ENCODE peak calls at places on chromosomes 1 and 21, in four cellular contexts. V is GM12878, X is H1, M is K562. B is an unnamed sample.

GRCh38 chr1:55305735-55306134 is 90.6 kb upstream of the USP24 start:
- DNase-seq in V (no peak), X (no peak), M (no peak), B (no peak)

GRCh38 chr1:115982399-115982798 is 6.1 kb downstream of the SLC22A15 start:
- DNase-seq in V (no peak), X (no peak), M (no peak), B (no peak)

GRCh38 chr1:7456683-7457082 is 314.4 kb upstream of the VAMP3 start:
- DNase-seq in V (no peak), X (peak; percentile 60), M (no peak), B (no peak)

GRCh38 chr1:47635597-47635996 is 197.8 kb downstream of the FOXD2 start:
- DNase-seq in V (no peak), X (no peak), M (no peak), B (no peak)

GRCh38 chr1:229841230-229841629 is 215.2 kb downstream of the URB2 start:
- DNase-seq in V (peak; percentile 48), X (no peak), M (no peak), B (no peak)

GRCh38 chr21:34260598-34260997 is 103.2 kb upstream of the KCNE2 start:
- DNase-seq in V (no peak), X (no peak), M (no peak), B (no peak)

GRCh38 chr1:154557939-154558609 is 388 bp downstream of the UBE2Q1 start:
- DNase-seq in V (no peak), X (peak; percentile 50), M (peak; percentile 32), B (no peak)

GRCh38 chr1:22837332-22837731 is 126.7 kb downstream of the EPHB2 start:
- DNase-seq in V (no peak), X (no peak), M (no peak), B (no peak)

GRCh38 chr1:235351441-235351840 is 15.8 kb upstream of the TBCE start:
- DNase-seq in V (no peak), X (no peak), M (no peak), B (no peak)

GRCh38 chr1:33248244-33248643 is 8.0 kb upstream of the ZNF362 start:
- DNase-seq in V (no peak), X (no peak), M (no peak), B (no peak)

GRCh38 chr1:21781971-21782867 is 730 bp downstream of the USP48 start:
- DNase-seq in V (peak; percentile 74), X (no peak), M (peak; percentile 41), B (peak; percentile 54)

GRCh38 chr1:203704120-203704519 is 60.9 kb upstream of the LAX1 start:
- DNase-seq in V (no peak), X (no peak), M (no peak), B (no peak)

GRCh38 chr1:162019006-162019405 is 4.7 kb downstream of the OLFML2B start:
- DNase-seq in V (no peak), X (no peak), M (no peak), B (peak; percentile 51)

GRCh38 chr1:95435611-95436010 is 201.6 kb downstream of the RWDD3 start:
- DNase-seq in V (no peak), X (no peak), M (no peak), B (no peak)

GRCh38 chr1:53073899-53074311 is 11.9 kb downstream of the PODN start:
- DNase-seq in V (no peak), X (no peak), M (no peak), B (peak; percentile 28)

GRCh38 chr1:116775116-116775752 is 21.0 kb downstream of the CD2 start:
- DNase-seq in V (no peak), X (peak; percentile 41), M (no peak), B (no peak)

GRCh38 chr1:223519116-223519515 is 125.9 kb downstream of the CCDC185 start:
- DNase-seq in V (no peak), X (no peak), M (no peak), B (no peak)

GRCh38 chr1:43302721-43303476 is 2.1 kb downstream of the TIE1 start:
- DNase-seq in V (no peak), X (no peak), M (no peak), B (no peak)

GRCh38 chr1:180911640-180912161 is 996 bp upstream of the KIAA1614 start:
- DNase-seq in V (no peak), X (no peak), M (no peak), B (peak; percentile 28)

GRCh38 chr1:201636581-201636980 is 97.7 kb downstream of the NAV1 start:
- DNase-seq in V (no peak), X (no peak), M (no peak), B (no peak)

GRCh38 chr1:94418664-94419655 is 771 bp downstream of the ABCD3 start:
- DNase-seq in V (no peak), X (no peak), M (peak; percentile 32), B (peak; percentile 72)

GRCh38 chr1:1462318-1462966 is 9.1 kb upstream of the ATAD3B start:
- DNase-seq in V (peak; percentile 36), X (no peak), M (peak; percentile 30), B (peak; percentile 85)

GRCh38 chr1:55848906-55849305 is 633.7 kb upstream of the USP24 start:
- DNase-seq in V (no peak), X (no peak), M (no peak), B (no peak)

GRCh38 chr1:198272492-198272891 is 115.7 kb downstream of the NEK7 start:
- DNase-seq in V (no peak), X (no peak), M (no peak), B (no peak)

GRCh38 chr1:221429262-221429661 is 312.6 kb downstream of the DUSP10 start:
- DNase-seq in V (no peak), X (no peak), M (no peak), B (no peak)

GRCh38 chr1:33244143-33244808 is 12.0 kb upstream of the ZNF362 start:
- DNase-seq in V (no peak), X (no peak), M (no peak), B (no peak)

GRCh38 chr1:37035014-37035686 is 835 bp upstream of the GRIK3 start:
- DNase-seq in V (no peak), X (peak; percentile 77), M (no peak), B (no peak)

GRCh38 chr1:94396356-94396755 is 21.8 kb upstream of the ABCD3 start:
- DNase-seq in V (no peak), X (no peak), M (peak; percentile 9), B (no peak)

GRCh38 chr1:22252248-22252647 is 109.4 kb upstream of the WNT4 start:
- DNase-seq in V (no peak), X (no peak), M (no peak), B (no peak)

GRCh38 chr21:28632718-28633408 is 359.8 kb downstream of the LTN1 start:
- DNase-seq in V (no peak), X (no peak), M (no peak), B (no peak)

GRCh38 chr1:207752456-207753132 is 740 bp downstream of the CD46 start:
- DNase-seq in V (no peak), X (peak; percentile 56), M (no peak), B (peak; percentile 28)

GRCh38 chr1:193115629-193116227 is 6.1 kb upstream of the CDC73 start:
- DNase-seq in V (no peak), X (no peak), M (peak; percentile 55), B (peak; percentile 11)

GRCh38 chr1:71509051-71509595 is 428.3 kb upstream of the ZRANB2 start:
- DNase-seq in V (no peak), X (no peak), M (no peak), B (no peak)

GRCh38 chr1:51902456-51902855 is 23.9 kb upstream of the NRDC start:
- DNase-seq in V (no peak), X (no peak), M (no peak), B (no peak)

GRCh38 chr1:36327421-36328087 is 4.1 kb upstream of the EVA1B start:
- DNase-seq in V (no peak), X (no peak), M (no peak), B (no peak)

GRCh38 chr1:8845104-8846097 is 28.0 kb upstream of the RERE start:
- DNase-seq in V (no peak), X (no peak), M (peak; percentile 53), B (no peak)

GRCh38 chr1:8848663-8849386 is 29.7 kb downstream of the ENO1 start:
- DNase-seq in V (no peak), X (peak; percentile 96), M (peak; percentile 91), B (peak; percentile 97)

GRCh38 chr1:8846263-8846662 is 28.8 kb upstream of the RERE start:
- DNase-seq in V (no peak), X (no peak), M (no peak), B (no peak)

GRCh38 chr1:8851060-8851459 is 27.4 kb downstream of the ENO1 start:
- DNase-seq in V (no peak), X (no peak), M (no peak), B (no peak)

GRCh38 chr1:8847990-8848389 is 30.5 kb downstream of the ENO1 start:
- DNase-seq in V (no peak), X (no peak), M (no peak), B (no peak)
- TF ChIP-seq NRF1 in V (no peak), X (no peak), M (no peak), B (no peak)

DNA sequence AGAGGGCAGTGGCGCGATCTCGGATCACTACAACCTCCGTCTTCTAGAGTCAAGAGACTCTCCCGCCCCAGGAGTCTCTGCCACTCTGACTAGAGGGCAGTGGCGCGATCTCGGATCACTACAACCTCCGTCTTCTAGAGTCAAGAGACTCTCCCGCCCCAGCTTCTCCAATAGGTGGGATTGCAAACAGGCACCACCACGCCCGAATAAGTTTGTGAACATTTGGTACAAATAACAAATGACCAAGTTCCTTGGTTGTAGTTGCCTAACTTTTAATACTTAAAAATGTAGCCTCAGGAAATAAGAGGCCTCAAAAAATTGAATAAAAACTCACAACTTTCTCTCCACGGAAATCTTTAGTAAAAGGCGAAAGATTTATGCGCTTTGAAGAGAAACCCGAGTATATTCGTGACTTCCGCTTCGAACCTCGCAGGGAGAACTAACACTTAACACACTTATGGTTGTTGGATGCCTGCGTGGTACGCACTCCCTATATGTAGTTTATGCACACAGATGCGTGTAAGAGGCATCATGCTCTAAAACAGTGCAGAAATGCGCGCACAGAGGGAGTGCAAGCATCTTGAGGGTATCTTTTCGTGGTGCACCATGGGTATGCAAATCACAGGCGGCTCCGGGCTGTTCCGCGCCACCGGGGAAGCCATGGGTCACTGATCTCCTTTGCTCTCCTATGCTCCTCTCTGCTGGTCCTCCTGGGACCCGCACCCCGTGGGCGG is 11.4 kb downstream of the BTBD19 start:
- DNase-seq in V (peak; percentile 90), X (peak; percentile 91), M (peak; percentile 96), B (peak; percentile 86)
- TF ChIP-seq NRF1 in V (no peak), X (no peak), M (peak; percentile 56), B (no peak)

GRCh38 chr1:241823925-241824324 is 24.1 kb upstream of the EXO1 start:
- DNase-seq in V (no peak), X (no peak), M (peak; percentile 52), B (no peak)

GRCh38 chr1:241819340-241819866 is 28.6 kb upstream of the EXO1 start:
- DNase-seq in V (no peak), X (no peak), M (no peak), B (no peak)

GRCh38 chr1:241817956-241818612 is 29.9 kb upstream of the EXO1 start:
- DNase-seq in V (no peak), X (no peak), M (no peak), B (no peak)

GRCh38 chr1:241822846-241823245 is 25.2 kb upstream of the EXO1 start:
- DNase-seq in V (no peak), X (no peak), M (no peak), B (no peak)

GRCh38 chr1:241821363-241821762 is 26.6 kb upstream of the EXO1 start:
- DNase-seq in V (no peak), X (no peak), M (no peak), B (no peak)
- TF ChIP-seq NRF1 in V (no peak), X (no peak), M (no peak), B (no peak)

GRCh38 chr1:77271851-77272250 is 10.0 kb upstream of the AK5 start:
- DNase-seq in V (no peak), X (no peak), M (no peak), B (no peak)
- TF ChIP-seq NRF1 in V (no peak), X (no peak), M (no peak), B (no peak)

B was measured in SK-N-SH.